ENCODE peak calls at places on chromosomes 5 and 9, in seven cellular contexts. One of them, this sample, is unnamed.

GRCh38 chr9:5832093-5832542 is 799 bp downstream of the ERMP1 start:
- DNase-seq in HEK293T: no peak
- DNase-seq in GM03348: no peak
- DNase-seq in cardiac muscle cell: peak; percentile 49
- DNase-seq in mucosa of descending colon: peak; percentile 53
- DNase-seq in HT-29: peak; percentile 62
- DNase-seq in NCI-H187: no peak
- DNase-seq in this sample: no peak

GRCh38 chr9:127777368-127777960 is 1.0 kb downstream of the SH2D3C start:
- DNase-seq in HEK293T: no peak
- DNase-seq in GM03348: no peak
- DNase-seq in cardiac muscle cell: no peak
- DNase-seq in NCI-H187: no peak
- DNase-seq in mucosa of descending colon: no peak
- DNase-seq in HT-29: no peak
- DNase-seq in this sample: no peak

GRCh38 chr9:33742519-33742918 is 52.8 kb upstream of the PRSS3 start:
- DNase-seq in HEK293T: no peak
- DNase-seq in HT-29: peak; percentile 79
- DNase-seq in GM03348: no peak
- DNase-seq in cardiac muscle cell: no peak
- DNase-seq in mucosa of descending colon: no peak
- DNase-seq in NCI-H187: no peak
- DNase-seq in this sample: no peak

GRCh38 chr5:125478599-125478998 is 732.2 kb upstream of the ZNF608 start:
- DNase-seq in cardiac muscle cell: no peak
- DNase-seq in GM03348: no peak
- DNase-seq in mucosa of descending colon: peak; percentile 63
- DNase-seq in HT-29: peak; percentile 54
- DNase-seq in NCI-H187: no peak
- DNase-seq in HEK293T: no peak
- DNase-seq in this sample: no peak

GRCh38 chr5:154101184-154101583 is 62.4 kb downstream of the MFAP3 start:
- DNase-seq in HT-29: no peak
- DNase-seq in HEK293T: no peak
- DNase-seq in GM03348: no peak
- DNase-seq in mucosa of descending colon: no peak
- DNase-seq in NCI-H187: no peak
- DNase-seq in cardiac muscle cell: no peak
- DNase-seq in this sample: no peak

GRCh38 chr5:147560982-147561381 is 51.1 kb upstream of the DPYSL3 start:
- DNase-seq in mucosa of descending colon: no peak
- DNase-seq in HT-29: no peak
- DNase-seq in NCI-H187: no peak
- DNase-seq in GM03348: no peak
- DNase-seq in HEK293T: no peak
- DNase-seq in cardiac muscle cell: no peak
- DNase-seq in this sample: no peak

GRCh38 chr5:154776167-154776566 is 21.0 kb downstream of the LARP1 start:
- DNase-seq in HEK293T: no peak
- DNase-seq in GM03348: no peak
- DNase-seq in cardiac muscle cell: no peak
- DNase-seq in NCI-H187: no peak
- DNase-seq in mucosa of descending colon: no peak
- DNase-seq in HT-29: no peak
- DNase-seq in this sample: no peak

GRCh38 chr5:125326114-125326513 is 579.7 kb upstream of the ZNF608 start:
- DNase-seq in NCI-H187: peak; percentile 89
- DNase-seq in mucosa of descending colon: peak; percentile 45
- DNase-seq in HT-29: peak; percentile 68
- DNase-seq in cardiac muscle cell: peak; percentile 72
- DNase-seq in HEK293T: peak; percentile 69
- DNase-seq in GM03348: peak; percentile 37
- DNase-seq in this sample: no peak

GRCh38 chr5:39080597-39081204 is 6.5 kb upstream of the RICTOR start:
- DNase-seq in cardiac muscle cell: peak; percentile 87
- DNase-seq in NCI-H187: peak; percentile 13
- DNase-seq in mucosa of descending colon: peak; percentile 30
- DNase-seq in GM03348: peak; percentile 73
- DNase-seq in HEK293T: peak; percentile 56
- DNase-seq in HT-29: peak; percentile 71
- DNase-seq in this sample: peak; percentile 6

GRCh38 chr9:98916660-98917059 is 27.0 kb upstream of the COL15A1 start:
- DNase-seq in HEK293T: peak; percentile 27
- DNase-seq in NCI-H187: no peak
- DNase-seq in HT-29: no peak
- DNase-seq in mucosa of descending colon: peak; percentile 49
- DNase-seq in cardiac muscle cell: peak; percentile 54
- DNase-seq in GM03348: no peak
- DNase-seq in this sample: no peak

GRCh38 chr5:88882321-88883038 is 504 bp downstream of the MEF2C start:
- DNase-seq in cardiac muscle cell: peak; percentile 20
- DNase-seq in HT-29: no peak
- DNase-seq in HEK293T: no peak
- DNase-seq in mucosa of descending colon: peak; percentile 13
- DNase-seq in NCI-H187: no peak
- DNase-seq in GM03348: no peak
- DNase-seq in this sample: no peak

GRCh38 chr5:177300236-177300880 is 3.2 kb downstream of the RAB24 start:
- DNase-seq in HEK293T: peak; percentile 71
- DNase-seq in HT-29: no peak
- DNase-seq in mucosa of descending colon: peak; percentile 79
- DNase-seq in cardiac muscle cell: peak; percentile 82
- DNase-seq in GM03348: peak; percentile 55
- DNase-seq in NCI-H187: no peak
- DNase-seq in this sample: peak; percentile 18

GRCh38 chr9:135288941-135289534 is 190.5 kb upstream of the PPP1R26 start:
- DNase-seq in cardiac muscle cell: no peak
- DNase-seq in mucosa of descending colon: no peak
- DNase-seq in NCI-H187: no peak
- DNase-seq in HEK293T: no peak
- DNase-seq in HT-29: peak; percentile 67
- DNase-seq in GM03348: no peak
- DNase-seq in this sample: no peak

GRCh38 chr5:170571331-170571731 is 67.5 kb downstream of the KCNIP1 start:
- DNase-seq in cardiac muscle cell: peak; percentile 40
- DNase-seq in HT-29: peak; percentile 14
- DNase-seq in HEK293T: no peak
- DNase-seq in GM03348: peak; percentile 66
- DNase-seq in mucosa of descending colon: no peak
- DNase-seq in NCI-H187: no peak
- DNase-seq in this sample: no peak

GRCh38 chr9:83965350-83966208 is 14.4 kb downstream of the HNRNPK start:
- DNase-seq in cardiac muscle cell: peak; percentile 58
- DNase-seq in GM03348: no peak
- DNase-seq in HEK293T: no peak
- DNase-seq in mucosa of descending colon: no peak
- DNase-seq in HT-29: peak; percentile 40
- DNase-seq in NCI-H187: no peak
- DNase-seq in this sample: no peak

GRCh38 chr9:131361202-131361833 is 32.6 kb upstream of the PRRC2B start:
- DNase-seq in GM03348: no peak
- DNase-seq in NCI-H187: no peak
- DNase-seq in mucosa of descending colon: peak; percentile 68
- DNase-seq in HEK293T: no peak
- DNase-seq in cardiac muscle cell: no peak
- DNase-seq in HT-29: peak; percentile 88
- DNase-seq in this sample: no peak

GRCh38 chr9:113155911-113156559 is 5.2 kb downstream of the SLC31A2 start:
- DNase-seq in cardiac muscle cell: no peak
- DNase-seq in NCI-H187: no peak
- DNase-seq in mucosa of descending colon: peak; percentile 23
- DNase-seq in HEK293T: no peak
- DNase-seq in HT-29: no peak
- DNase-seq in GM03348: no peak
- DNase-seq in this sample: no peak

GRCh38 chr9:69542942-69543704 is 129.0 kb downstream of the APBA1 start:
- DNase-seq in cardiac muscle cell: no peak
- DNase-seq in mucosa of descending colon: no peak
- DNase-seq in HEK293T: no peak
- DNase-seq in HT-29: no peak
- DNase-seq in GM03348: no peak
- DNase-seq in NCI-H187: peak; percentile 68
- DNase-seq in this sample: peak; percentile 53

GRCh38 chr9:77194423-77194822 is 17.1 kb downstream of the VPS13A start:
- DNase-seq in GM03348: no peak
- DNase-seq in HEK293T: no peak
- DNase-seq in mucosa of descending colon: no peak
- DNase-seq in cardiac muscle cell: no peak
- DNase-seq in NCI-H187: no peak
- DNase-seq in HT-29: no peak
- DNase-seq in this sample: no peak

GRCh38 chr5:169716287-169716686 is 79.2 kb downstream of the DOCK2 start:
- DNase-seq in cardiac muscle cell: peak; percentile 86
- DNase-seq in GM03348: peak; percentile 60
- DNase-seq in HT-29: no peak
- DNase-seq in HEK293T: no peak
- DNase-seq in NCI-H187: no peak
- DNase-seq in mucosa of descending colon: no peak
- DNase-seq in this sample: no peak

GRCh38 chr9:947985-948384 is 28.5 kb upstream of the DMRT3 start:
- DNase-seq in GM03348: no peak
- DNase-seq in HT-29: no peak
- DNase-seq in mucosa of descending colon: no peak
- DNase-seq in cardiac muscle cell: no peak
- DNase-seq in HEK293T: no peak
- DNase-seq in NCI-H187: no peak
- DNase-seq in this sample: no peak

GRCh38 chr5:143629871-143630658 is 181.9 kb upstream of the HMHB1 start:
- DNase-seq in mucosa of descending colon: no peak
- DNase-seq in GM03348: peak; percentile 32
- DNase-seq in HEK293T: no peak
- DNase-seq in NCI-H187: no peak
- DNase-seq in HT-29: peak; percentile 35
- DNase-seq in cardiac muscle cell: peak; percentile 41
- DNase-seq in this sample: no peak

GRCh38 chr5:149011084-149011483 is 51.8 kb downstream of the SH3TC2 start:
- DNase-seq in cardiac muscle cell: no peak
- DNase-seq in HEK293T: no peak
- DNase-seq in NCI-H187: no peak
- DNase-seq in mucosa of descending colon: no peak
- DNase-seq in GM03348: no peak
- DNase-seq in HT-29: no peak
- DNase-seq in this sample: no peak

GRCh38 chr5:124557761-124558160 is 188.7 kb downstream of the ZNF608 start:
- DNase-seq in GM03348: no peak
- DNase-seq in HEK293T: no peak
- DNase-seq in HT-29: no peak
- DNase-seq in mucosa of descending colon: no peak
- DNase-seq in NCI-H187: no peak
- DNase-seq in cardiac muscle cell: no peak
- DNase-seq in this sample: no peak

GRCh38 chr9:4038182-4038723 is 261.6 kb downstream of the GLIS3 start:
- DNase-seq in mucosa of descending colon: no peak
- DNase-seq in NCI-H187: no peak
- DNase-seq in HEK293T: no peak
- DNase-seq in HT-29: peak; percentile 39
- DNase-seq in GM03348: peak; percentile 12
- DNase-seq in cardiac muscle cell: peak; percentile 56
- DNase-seq in this sample: no peak

GRCh38 chr9:17571825-17572224 is 7.0 kb upstream of the SH3GL2 start:
- DNase-seq in NCI-H187: no peak
- DNase-seq in HT-29: no peak
- DNase-seq in HEK293T: no peak
- DNase-seq in cardiac muscle cell: no peak
- DNase-seq in mucosa of descending colon: no peak
- DNase-seq in GM03348: no peak
- DNase-seq in this sample: no peak

GRCh38 chr5:165630211-165630866 is 2124.9 kb downstream of the MAT2B start:
- DNase-seq in mucosa of descending colon: peak; percentile 43
- DNase-seq in cardiac muscle cell: peak; percentile 81
- DNase-seq in NCI-H187: no peak
- DNase-seq in GM03348: peak; percentile 52
- DNase-seq in HT-29: peak; percentile 76
- DNase-seq in HEK293T: peak; percentile 61
- DNase-seq in this sample: no peak

GRCh38 chr5:170630711-170631141 is 126.9 kb downstream of the KCNIP1 start:
- DNase-seq in mucosa of descending colon: no peak
- DNase-seq in NCI-H187: no peak
- DNase-seq in cardiac muscle cell: no peak
- DNase-seq in HEK293T: no peak
- DNase-seq in GM03348: no peak
- DNase-seq in HT-29: no peak
- DNase-seq in this sample: no peak

GRCh38 chr5:55467862-55468551 is 66.8 kb downstream of the PLPP1 start:
- DNase-seq in GM03348: no peak
- DNase-seq in HEK293T: no peak
- DNase-seq in cardiac muscle cell: no peak
- DNase-seq in HT-29: no peak
- DNase-seq in NCI-H187: no peak
- DNase-seq in mucosa of descending colon: peak; percentile 24
- DNase-seq in this sample: no peak

GRCh38 chr5:151617841-151618710 is 26.9 kb upstream of the FAT2 start:
- DNase-seq in HT-29: peak; percentile 35
- DNase-seq in mucosa of descending colon: no peak
- DNase-seq in NCI-H187: no peak
- DNase-seq in GM03348: no peak
- DNase-seq in cardiac muscle cell: no peak
- DNase-seq in HEK293T: no peak
- DNase-seq in this sample: no peak

GRCh38 chr9:33254211-33254610 is 10.3 kb downstream of the BAG1 start:
- DNase-seq in HEK293T: no peak
- DNase-seq in cardiac muscle cell: no peak
- DNase-seq in GM03348: no peak
- DNase-seq in NCI-H187: no peak
- DNase-seq in mucosa of descending colon: no peak
- DNase-seq in HT-29: no peak
- DNase-seq in this sample: no peak